ENCODE peak calls at places on chromosomes 4 and X, in four cellular contexts. One of them, this sample, is unnamed.

GRCh38 chr4:179040259-179040658 is 1598.0 kb upstream of the AGA start:
- DNase-seq in thoracic aorta: no peak
- DNase-seq in cardiac muscle cell: no peak
- DNase-seq in kidney: no peak
- DNase-seq in this sample: no peak

GRCh38 chr4:153943738-153944415 is 155.0 kb upstream of the SFRP2 start:
- DNase-seq in thoracic aorta: no peak
- DNase-seq in cardiac muscle cell: no peak
- DNase-seq in kidney: no peak
- DNase-seq in this sample: no peak

GRCh38 chr4:8307714-8308113 is 38.2 kb downstream of the HTRA3 start:
- DNase-seq in thoracic aorta: no peak
- DNase-seq in cardiac muscle cell: no peak
- DNase-seq in kidney: no peak
- DNase-seq in this sample: peak; percentile 3

GRCh38 chr4:108331905-108332632 is 163.3 kb upstream of the LEF1 start:
- DNase-seq in thoracic aorta: no peak
- DNase-seq in cardiac muscle cell: no peak
- DNase-seq in kidney: no peak
- DNase-seq in this sample: no peak

GRCh38 chr4:109231331-109231730 is 71.1 kb downstream of the COL25A1 start:
- DNase-seq in thoracic aorta: no peak
- DNase-seq in cardiac muscle cell: no peak
- DNase-seq in kidney: no peak
- DNase-seq in this sample: no peak

GRCh38 chr4:4555916-4556315 is 14.1 kb upstream of the STX18 start:
- DNase-seq in thoracic aorta: no peak
- DNase-seq in cardiac muscle cell: peak; percentile 80
- DNase-seq in kidney: no peak
- DNase-seq in this sample: no peak

GRCh38 chrX:19836337-19836736 is 51.1 kb downstream of the SH3KBP1 start:
- DNase-seq in thoracic aorta: no peak
- DNase-seq in cardiac muscle cell: no peak
- DNase-seq in kidney: no peak
- DNase-seq in this sample: no peak

GRCh38 chrX:18674417-18674787 is 2.5 kb upstream of the RS1 start:
- DNase-seq in thoracic aorta: no peak
- DNase-seq in cardiac muscle cell: no peak
- DNase-seq in kidney: no peak
- DNase-seq in this sample: peak; percentile 30

GRCh38 chr4:184818216-184818564 is 7.6 kb downstream of the ACSL1 start:
- DNase-seq in thoracic aorta: no peak
- DNase-seq in cardiac muscle cell: no peak
- DNase-seq in kidney: no peak
- DNase-seq in this sample: no peak

GRCh38 chrX:67893931-67894330 is 350.1 kb downstream of the AR start:
- DNase-seq in thoracic aorta: no peak
- DNase-seq in cardiac muscle cell: no peak
- DNase-seq in kidney: no peak
- DNase-seq in this sample: no peak

GRCh38 chr4:157824006-157824405 is 348.8 kb downstream of the GASK1B start:
- DNase-seq in thoracic aorta: no peak
- DNase-seq in cardiac muscle cell: no peak
- DNase-seq in kidney: no peak
- DNase-seq in this sample: no peak

GRCh38 chr4:1746919-1747602 is 25.7 kb downstream of the TACC3 start:
- DNase-seq in thoracic aorta: no peak
- DNase-seq in cardiac muscle cell: peak; percentile 21
- DNase-seq in kidney: no peak
- DNase-seq in this sample: no peak

GRCh38 chr4:39151120-39151713 is 31.1 kb upstream of the WDR19 start:
- DNase-seq in thoracic aorta: no peak
- DNase-seq in cardiac muscle cell: peak; percentile 64
- DNase-seq in kidney: no peak
- DNase-seq in this sample: no peak

GRCh38 chr4:2091990-2092652 is 33.0 kb downstream of the NAT8L start:
- DNase-seq in thoracic aorta: no peak
- DNase-seq in cardiac muscle cell: no peak
- DNase-seq in kidney: no peak
- DNase-seq in this sample: no peak

GRCh38 chr4:149790172-149790907 is 25.3 kb downstream of the IQCM start:
- DNase-seq in thoracic aorta: no peak
- DNase-seq in cardiac muscle cell: peak; percentile 14
- DNase-seq in kidney: no peak
- DNase-seq in this sample: no peak

GRCh38 chr4:100208964-100209363 is 18.7 kb upstream of the DDIT4L start:
- DNase-seq in thoracic aorta: no peak
- DNase-seq in cardiac muscle cell: no peak
- DNase-seq in kidney: no peak
- DNase-seq in this sample: no peak

GRCh38 chrX:77527233-77528001 is 80.2 kb downstream of the FGF16 start:
- DNase-seq in thoracic aorta: no peak
- DNase-seq in cardiac muscle cell: peak; percentile 63
- DNase-seq in kidney: peak; percentile 78
- DNase-seq in this sample: peak; percentile 68

GRCh38 chr4:175308236-175308635 is 390.1 kb downstream of the ADAM29 start:
- DNase-seq in thoracic aorta: no peak
- DNase-seq in cardiac muscle cell: no peak
- DNase-seq in kidney: no peak
- DNase-seq in this sample: no peak

GRCh38 chr4:42906906-42907774 is 14.6 kb downstream of the GRXCR1 start:
- DNase-seq in thoracic aorta: no peak
- DNase-seq in cardiac muscle cell: no peak
- DNase-seq in kidney: peak; percentile 79
- DNase-seq in this sample: peak; percentile 12

GRCh38 chr4:45662996-45663395 is 460.9 kb downstream of the GABRG1 start:
- DNase-seq in thoracic aorta: no peak
- DNase-seq in cardiac muscle cell: peak; percentile 82
- DNase-seq in kidney: no peak
- DNase-seq in this sample: no peak

GRCh38 chr4:60344908-60345307 is 855.2 kb upstream of the ADGRL3 start:
- DNase-seq in thoracic aorta: no peak
- DNase-seq in cardiac muscle cell: no peak
- DNase-seq in kidney: no peak
- DNase-seq in this sample: no peak

GRCh38 chr4:38868055-38868965 is 704 bp downstream of the FAM114A1 start:
- DNase-seq in thoracic aorta: no peak
- DNase-seq in cardiac muscle cell: peak; percentile 48
- DNase-seq in kidney: no peak
- DNase-seq in this sample: peak; percentile 10

GRCh38 chrX:53637479-53637878 is 49.0 kb downstream of the HUWE1 start:
- DNase-seq in thoracic aorta: no peak
- DNase-seq in cardiac muscle cell: no peak
- DNase-seq in kidney: no peak
- DNase-seq in this sample: no peak
- H3K9me3 ChIP-seq in thoracic aorta: no peaks in the 10 kb centered on the region
- H3K9me3 ChIP-seq in cardiac muscle cell: no peaks in the 10 kb centered on the region
- H3K9me3 ChIP-seq in kidney: no peaks in the 10 kb centered on the region
- H3K9me3 ChIP-seq in this sample: no peaks in the 10 kb centered on the region

GRCh38 chr4:165805406-165805805 is 67.6 kb upstream of the TLL1 start:
- DNase-seq in thoracic aorta: no peak
- DNase-seq in cardiac muscle cell: no peak
- DNase-seq in kidney: no peak
- DNase-seq in this sample: no peak

GRCh38 chr4:165806613-165807012 is 66.4 kb upstream of the TLL1 start:
- DNase-seq in thoracic aorta: no peak
- DNase-seq in cardiac muscle cell: no peak
- DNase-seq in kidney: no peak
- DNase-seq in this sample: no peak

GRCh38 chr4:165802452-165802851 is 70.6 kb upstream of the TLL1 start:
- DNase-seq in thoracic aorta: no peak
- DNase-seq in cardiac muscle cell: no peak
- DNase-seq in kidney: no peak
- DNase-seq in this sample: no peak

GRCh38 chr4:165799384-165799815 is 73.6 kb upstream of the TLL1 start:
- DNase-seq in thoracic aorta: no peak
- DNase-seq in cardiac muscle cell: no peak
- DNase-seq in kidney: peak; percentile 72
- DNase-seq in this sample: no peak

GRCh38 chr4:165803005-165803404 is 70.0 kb upstream of the TLL1 start:
- DNase-seq in thoracic aorta: no peak
- DNase-seq in cardiac muscle cell: no peak
- DNase-seq in kidney: no peak
- DNase-seq in this sample: no peak
- TF ChIP-seq CTCF in thoracic aorta: no peak
- TF ChIP-seq CTCF in cardiac muscle cell: no peak
- TF ChIP-seq CTCF in kidney: no peak
- TF ChIP-seq CTCF in this sample: no peak

DNA sequence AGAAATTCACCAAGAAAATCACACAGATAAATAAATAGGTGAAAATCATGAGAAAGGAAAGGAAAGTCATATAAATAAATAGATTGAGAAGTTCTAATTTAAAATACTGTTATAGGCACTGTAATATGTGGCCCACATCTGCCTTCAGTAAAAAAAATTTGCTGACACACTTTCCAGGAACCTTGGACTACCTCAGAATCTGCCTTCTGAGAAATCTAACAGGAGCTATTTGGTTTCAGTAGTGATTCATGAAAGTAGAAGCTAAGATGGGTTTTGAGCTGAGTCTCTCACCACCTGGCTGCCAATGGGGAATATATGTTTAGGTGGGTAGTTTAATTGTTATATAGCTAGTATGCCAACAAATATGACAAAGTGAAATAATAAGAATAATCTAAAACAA is 810.0 kb downstream of the RAB28 start:
- DNase-seq in thoracic aorta: no peak
- DNase-seq in cardiac muscle cell: no peak
- DNase-seq in kidney: no peak
- DNase-seq in this sample: no peak
- H3K4me1 ChIP-seq in thoracic aorta: no peaks in the 10 kb centered on the region
- H3K4me1 ChIP-seq in cardiac muscle cell: no peaks in the 10 kb centered on the region
- H3K4me1 ChIP-seq in kidney: no peaks in the 10 kb centered on the region
- H3K4me1 ChIP-seq in this sample: no peaks in the 10 kb centered on the region

GRCh38 chrX:66000628-66001275 is 39.1 kb downstream of the VSIG4 start:
- DNase-seq in thoracic aorta: no peak
- DNase-seq in cardiac muscle cell: no peak
- DNase-seq in kidney: no peak
- DNase-seq in this sample: no peak

GRCh38 chrX:66001596-66001995 is 38.3 kb downstream of the VSIG4 start:
- DNase-seq in thoracic aorta: no peak
- DNase-seq in cardiac muscle cell: no peak
- DNase-seq in kidney: no peak
- DNase-seq in this sample: no peak

GRCh38 chrX:65999029-65999562 is 40.8 kb downstream of the VSIG4 start:
- DNase-seq in thoracic aorta: no peak
- DNase-seq in cardiac muscle cell: no peak
- DNase-seq in kidney: no peak
- DNase-seq in this sample: no peak

GRCh38 chrX:65999563-66000148 is 40.2 kb downstream of the VSIG4 start:
- DNase-seq in thoracic aorta: no peak
- DNase-seq in cardiac muscle cell: no peak
- DNase-seq in kidney: no peak
- DNase-seq in this sample: no peak

DNA sequence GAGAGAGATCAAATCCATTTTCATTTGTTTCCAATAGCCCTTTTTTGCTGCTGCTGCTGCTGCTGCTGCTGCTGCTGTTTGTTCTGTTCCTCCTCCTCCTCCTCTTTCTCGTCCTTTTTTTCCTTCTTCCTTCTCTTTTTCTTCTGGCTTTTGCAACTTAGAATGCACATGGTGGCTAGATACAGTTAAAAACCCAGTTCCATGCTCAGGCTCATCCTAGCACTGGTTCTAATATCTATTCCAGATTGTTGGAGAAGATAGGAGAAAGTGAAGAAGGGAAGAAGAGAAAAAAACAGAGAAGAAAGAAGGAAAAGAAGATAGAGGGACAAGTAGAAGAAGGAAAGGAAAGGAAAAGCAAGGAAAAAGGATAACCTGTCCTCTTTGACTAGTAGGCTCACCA is 39.7 kb downstream of the VSIG4 start:
- DNase-seq in thoracic aorta: no peak
- DNase-seq in cardiac muscle cell: no peak
- DNase-seq in kidney: no peak
- DNase-seq in this sample: no peak
- H3K9me3 ChIP-seq in thoracic aorta: no peaks in the 10 kb centered on the region
- H3K9me3 ChIP-seq in cardiac muscle cell: no peaks in the 10 kb centered on the region
- H3K9me3 ChIP-seq in kidney: no peaks in the 10 kb centered on the region
- H3K9me3 ChIP-seq in this sample: no peaks in the 10 kb centered on the region

DNA sequence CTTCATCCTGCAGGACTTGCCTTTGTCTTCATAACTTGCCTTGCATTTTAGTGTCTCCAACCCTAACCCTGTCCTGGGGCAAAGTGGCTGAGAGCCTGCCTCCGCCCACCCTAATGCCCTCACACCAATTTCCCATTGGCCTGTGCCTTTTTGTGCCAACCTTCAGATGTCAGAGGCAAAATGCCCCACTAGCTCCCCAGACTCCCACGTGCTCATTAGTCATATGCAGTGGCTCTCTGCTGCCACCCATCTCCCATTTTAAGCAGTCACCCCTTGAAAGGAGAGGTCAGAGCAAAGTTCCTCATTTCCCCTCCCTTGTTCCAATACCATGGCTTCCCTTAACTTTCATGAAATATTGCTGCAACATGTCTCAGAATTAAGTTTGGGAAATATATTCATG is 74.8 kb upstream of the PASD1 start:
- DNase-seq in thoracic aorta: no peak
- DNase-seq in cardiac muscle cell: no peak
- DNase-seq in kidney: no peak
- DNase-seq in this sample: peak; percentile 21
- TF ChIP-seq CTCF in thoracic aorta: no peak
- TF ChIP-seq CTCF in cardiac muscle cell: no peak
- TF ChIP-seq CTCF in kidney: no peak
- TF ChIP-seq CTCF in this sample: peak; percentile 50

GRCh38 chrX:149569770-149570169 is 17.5 kb downstream of the MAGEA9B start:
- DNase-seq in thoracic aorta: no peak
- DNase-seq in cardiac muscle cell: no peak
- DNase-seq in kidney: no peak
- DNase-seq in this sample: no peak

GRCh38 chrX:149572743-149573142 is 14.5 kb downstream of the MAGEA9B start:
- DNase-seq in thoracic aorta: no peak
- DNase-seq in cardiac muscle cell: no peak
- DNase-seq in kidney: no peak
- DNase-seq in this sample: no peak

GRCh38 chrX:149570668-149571067 is 16.6 kb downstream of the MAGEA9B start:
- DNase-seq in thoracic aorta: no peak
- DNase-seq in cardiac muscle cell: peak; percentile 63
- DNase-seq in kidney: no peak
- DNase-seq in this sample: no peak

GRCh38 chrX:149568701-149569296 is 18.5 kb downstream of the MAGEA9B start:
- DNase-seq in thoracic aorta: no peak
- DNase-seq in cardiac muscle cell: no peak
- DNase-seq in kidney: no peak
- DNase-seq in this sample: no peak

DNA sequence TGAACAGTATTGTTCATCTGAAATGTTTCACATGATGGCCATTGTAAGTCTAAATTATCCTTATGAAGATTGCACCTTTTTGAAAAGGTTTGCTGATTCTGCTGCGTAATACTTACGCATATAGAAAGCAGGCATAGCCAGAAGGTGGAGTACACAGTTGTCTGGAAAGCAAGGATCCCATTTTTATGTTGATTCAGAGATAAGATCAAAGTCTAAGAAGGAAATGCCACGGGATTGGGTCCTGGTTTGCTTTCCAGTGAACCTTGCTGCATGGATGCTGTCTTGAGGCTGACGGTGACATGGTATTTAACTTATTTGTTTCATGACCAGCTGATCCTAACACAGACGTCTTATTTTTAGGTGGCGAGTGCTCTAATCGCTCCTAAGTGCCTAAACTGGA is 15.5 kb downstream of the MAGEA9B start:
- DNase-seq in thoracic aorta: no peak
- DNase-seq in cardiac muscle cell: no peak
- DNase-seq in kidney: no peak
- DNase-seq in this sample: no peak
- H3K4me1 ChIP-seq in thoracic aorta: peaks cover 14% of the 10 kb centered on the region
- H3K4me1 ChIP-seq in cardiac muscle cell: no peaks in the 10 kb centered on the region
- H3K4me1 ChIP-seq in kidney: no peaks in the 10 kb centered on the region
- H3K4me1 ChIP-seq in this sample: no peaks in the 10 kb centered on the region

This sample was measured in BE2C.